ENCODE peak calls at places on chromosomes 2 and 18, in four cellular contexts. One of them, this sample, is unnamed.

GRCh38 chr2:99984781-99985525 is 157.4 kb downstream of the AFF3 start:
- DNase-seq in activated CD8-positive, alpha-beta memory T cell treated with anti-CD3 and anti-CD28 coated beads, Interleukin-2, amount 50 U/mL, for 4 hours: no peak
- DNase-seq in hepatic stellate cell: peak
- DNase-seq in right atrium auricular region: no peak
- DNase-seq in this sample: peak

GRCh38 chr2:218806346-218806978 is 24.5 kb downstream of the CYP27A1 start:
- DNase-seq in activated CD8-positive, alpha-beta memory T cell treated with anti-CD3 and anti-CD28 coated beads, Interleukin-2, amount 50 U/mL, for 4 hours: no peak
- DNase-seq in right atrium auricular region: peak
- DNase-seq in hepatic stellate cell: peak
- DNase-seq in this sample: peak

GRCh38 chr2:59816075-59816474 is 737.4 kb downstream of the BCL11A start:
- DNase-seq in right atrium auricular region: no peak
- DNase-seq in hepatic stellate cell: no peak
- DNase-seq in activated CD8-positive, alpha-beta memory T cell treated with anti-CD3 and anti-CD28 coated beads, Interleukin-2, amount 50 U/mL, for 4 hours: no peak
- DNase-seq in this sample: no peak

GRCh38 chr18:12253517-12254136 is 534 bp upstream of the CIDEA start:
- DNase-seq in right atrium auricular region: no peak
- DNase-seq in hepatic stellate cell: no peak
- DNase-seq in activated CD8-positive, alpha-beta memory T cell treated with anti-CD3 and anti-CD28 coated beads, Interleukin-2, amount 50 U/mL, for 4 hours: no peak
- DNase-seq in this sample: no peak

GRCh38 chr2:74867841-74868658 is 34.1 kb downstream of the HK2 start:
- DNase-seq in activated CD8-positive, alpha-beta memory T cell treated with anti-CD3 and anti-CD28 coated beads, Interleukin-2, amount 50 U/mL, for 4 hours: no peak
- DNase-seq in hepatic stellate cell: peak
- DNase-seq in right atrium auricular region: no peak
- DNase-seq in this sample: no peak

GRCh38 chr2:7752291-7752690 is 835.1 kb downstream of the RNF144A start:
- DNase-seq in right atrium auricular region: no peak
- DNase-seq in activated CD8-positive, alpha-beta memory T cell treated with anti-CD3 and anti-CD28 coated beads, Interleukin-2, amount 50 U/mL, for 4 hours: no peak
- DNase-seq in hepatic stellate cell: no peak
- DNase-seq in this sample: no peak

GRCh38 chr2:11962707-11963358 is 216.4 kb downstream of the LPIN1 start:
- DNase-seq in right atrium auricular region: no peak
- DNase-seq in hepatic stellate cell: no peak
- DNase-seq in activated CD8-positive, alpha-beta memory T cell treated with anti-CD3 and anti-CD28 coated beads, Interleukin-2, amount 50 U/mL, for 4 hours: no peak
- DNase-seq in this sample: no peak

GRCh38 chr18:61388010-61388409 is 54.8 kb downstream of the CDH20 start:
- DNase-seq in activated CD8-positive, alpha-beta memory T cell treated with anti-CD3 and anti-CD28 coated beads, Interleukin-2, amount 50 U/mL, for 4 hours: no peak
- DNase-seq in right atrium auricular region: no peak
- DNase-seq in hepatic stellate cell: no peak
- DNase-seq in this sample: no peak

GRCh38 chr18:23154823-23155517 is 19.7 kb downstream of the CABLES1 start:
- DNase-seq in right atrium auricular region: no peak
- DNase-seq in hepatic stellate cell: no peak
- DNase-seq in activated CD8-positive, alpha-beta memory T cell treated with anti-CD3 and anti-CD28 coated beads, Interleukin-2, amount 50 U/mL, for 4 hours: no peak
- DNase-seq in this sample: no peak